ENCODE peak calls at places on chromosomes 5 and 9, in five cellular contexts. Q, S, D, I and R are unnamed samples.

GRCh38 chr5:136036991-136037705 is 8.4 kb downstream of the TGFBI start:
- DNase-seq in Q (no peak), S (peak; percentile 91), D (no peak), I (no peak), R (no peak)

GRCh38 chr9:19113964-19114679 is 11.4 kb upstream of the HAUS6 start:
- DNase-seq in Q (no peak), S (no peak), D (no peak), I (no peak), R (no peak)

GRCh38 chr5:61805101-61805500 is 473.0 kb downstream of the ZSWIM6 start:
- DNase-seq in Q (peak; percentile 15), S (peak; percentile 78), D (no peak), I (no peak), R (no peak)

GRCh38 chr9:122394265-122395242 is 23.7 kb downstream of the PTGS1 start:
- DNase-seq in Q (no peak), S (peak; percentile 52), D (peak; percentile 65), I (no peak), R (no peak)

GRCh38 chr5:36638056-36638455 is 31.6 kb downstream of the SLC1A3 start:
- DNase-seq in Q (no peak), S (no peak), D (no peak), I (no peak), R (no peak)

GRCh38 chr5:148452499-148453193 is 68.9 kb downstream of the FBXO38 start:
- DNase-seq in Q (no peak), S (no peak), D (peak; percentile 62), I (no peak), R (no peak)

GRCh38 chr5:95644351-95645042 is 2.1 kb upstream of the RFESD start:
- DNase-seq in Q (peak; percentile 49), S (peak; percentile 73), D (no peak), I (peak; percentile 27), R (no peak)

GRCh38 chr5:149246906-149247305 is 24.8 kb upstream of the AFAP1L1 start:
- DNase-seq in Q (no peak), S (no peak), D (no peak), I (no peak), R (no peak)

GRCh38 chr9:36894695-36895310 is 139.3 kb downstream of the PAX5 start:
- DNase-seq in Q (no peak), S (no peak), D (no peak), I (no peak), R (no peak)

GRCh38 chr5:88674262-88675158 is 208.5 kb downstream of the MEF2C start:
- DNase-seq in Q (no peak), S (peak; percentile 75), D (no peak), I (peak; percentile 62), R (no peak)

GRCh38 chr5:34622046-34622435 is 34.1 kb upstream of the RAI14 start:
- DNase-seq in Q (no peak), S (peak; percentile 56), D (no peak), I (no peak), R (no peak)

GRCh38 chr5:135862744-135863143 is 28.3 kb downstream of the SLC25A48 start:
- DNase-seq in Q (no peak), S (no peak), D (no peak), I (no peak), R (no peak)

GRCh38 chr9:23774266-23774665 is 51.8 kb downstream of the ELAVL2 start:
- DNase-seq in Q (no peak), S (peak; percentile 50), D (no peak), I (no peak), R (no peak)

GRCh38 chr9:79155308-79155707 is 416.5 kb upstream of the TLE4 start:
- DNase-seq in Q (no peak), S (no peak), D (no peak), I (no peak), R (no peak)

GRCh38 chr9:116941266-116941665 is 254.2 kb downstream of the TRIM32 start:
- DNase-seq in Q (no peak), S (no peak), D (no peak), I (no peak), R (no peak)

GRCh38 chr9:6610073-6610472 is 35.5 kb downstream of the GLDC start:
- DNase-seq in Q (no peak), S (no peak), D (no peak), I (no peak), R (no peak)

GRCh38 chr9:133580416-133580738 is 28.8 kb downstream of the FAM163B start:
- DNase-seq in Q (no peak), S (no peak), D (no peak), I (no peak), R (no peak)

GRCh38 chr9:15461056-15461455 is 38.4 kb downstream of the SNAPC3 start:
- DNase-seq in Q (no peak), S (no peak), D (no peak), I (no peak), R (no peak)

GRCh38 chr9:123727332-123727731 is 202.6 kb downstream of the DENND1A start:
- DNase-seq in Q (no peak), S (no peak), D (no peak), I (no peak), R (no peak)

GRCh38 chr5:102286465-102286864 is 9.6 kb downstream of the SLCO4C1 start:
- DNase-seq in Q (no peak), S (no peak), D (no peak), I (no peak), R (no peak)

GRCh38 chr5:91340532-91340931 is 42.6 kb downstream of the ARRDC3 start:
- DNase-seq in Q (no peak), S (no peak), D (no peak), I (no peak), R (no peak)

GRCh38 chr9:127783111-127783621 is 2.7 kb upstream of the CDK9 start:
- DNase-seq in Q (no peak), S (no peak), D (peak; percentile 51), I (no peak), R (no peak)

GRCh38 chr5:81650992-81651391 is 99.9 kb downstream of the SSBP2 start:
- DNase-seq in Q (no peak), S (no peak), D (no peak), I (no peak), R (no peak)

GRCh38 chr5:139561655-139562451 is 714 bp downstream of the UBE2D2 start:
- DNase-seq in Q (peak; percentile 68), S (peak; percentile 22), D (no peak), I (peak; percentile 65), R (peak; percentile 33)

GRCh38 chr5:148791334-148791667 is 35.1 kb upstream of the ADRB2 start:
- DNase-seq in Q (no peak), S (peak; percentile 48), D (no peak), I (no peak), R (no peak)

GRCh38 chr9:123419091-123419490 is 63.1 kb downstream of the CRB2 start:
- DNase-seq in Q (no peak), S (no peak), D (no peak), I (no peak), R (no peak)

GRCh38 chr9:16154570-16155078 is 601.8 kb downstream of the CCDC171 start:
- DNase-seq in Q (no peak), S (no peak), D (peak; percentile 30), I (peak; percentile 78), R (no peak)

GRCh38 chr5:43396762-43397304 is 15.4 kb downstream of the CCL28 start:
- DNase-seq in Q (no peak), S (peak; percentile 21), D (peak; percentile 30), I (no peak), R (no peak)

GRCh38 chr9:77011973-77012817 is 7.3 kb upstream of the FOXB2 start:
- DNase-seq in Q (no peak), S (peak; percentile 49), D (peak; percentile 53), I (peak; percentile 91), R (no peak)

GRCh38 chr5:150107909-150108447 is 21.6 kb upstream of the CSF1R start:
- DNase-seq in Q (no peak), S (no peak), D (no peak), I (no peak), R (no peak)

GRCh38 chr5:10695055-10695649 is 65.9 kb downstream of the DAP start:
- DNase-seq in Q (peak; percentile 83), S (peak; percentile 75), D (peak; percentile 76), I (peak; percentile 69), R (peak; percentile 53)

GRCh38 chr9:93286252-93287188 is 102.6 kb downstream of the WNK2 start:
- DNase-seq in Q (no peak), S (no peak), D (no peak), I (no peak), R (no peak)

GRCh38 chr5:150301170-150301505 is 1.6 kb downstream of the ARSI start:
- DNase-seq in Q (no peak), S (no peak), D (no peak), I (no peak), R (no peak)

DNA sequence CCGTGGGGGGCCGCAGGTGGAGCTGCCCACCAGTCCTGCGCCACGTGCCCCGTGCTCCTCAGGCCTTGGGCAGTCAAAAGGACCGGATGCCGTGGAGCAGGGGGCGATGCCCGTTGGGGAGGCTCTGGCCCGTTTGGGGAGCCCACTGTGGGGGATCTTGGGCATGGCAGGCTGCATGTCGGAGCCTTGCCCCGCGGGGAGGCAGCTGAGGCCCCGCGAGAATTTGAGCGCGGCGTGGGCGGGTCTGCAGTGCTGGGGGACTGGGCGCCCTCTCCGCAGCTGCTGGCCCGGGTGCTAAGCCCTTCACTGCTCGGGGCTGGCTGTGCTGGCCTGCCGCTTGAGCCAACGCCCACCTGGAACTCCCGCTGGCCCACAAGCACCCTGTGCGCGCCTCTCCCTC is 445.6 kb upstream of the EDIL3 start:
- DNase-seq in Q (no peak), S (no peak), D (no peak), I (no peak), R (no peak)
- TF ChIP-seq CTCF in Q (no peak), S (no peak), D (no peak), I (no peak), R (no peak)

GRCh38 chr5:7537573-7537972 is 141.6 kb downstream of the ADCY2 start:
- DNase-seq in Q (no peak), S (no peak), D (no peak), I (no peak), R (no peak)
- TF ChIP-seq CTCF in Q (no peak), S (no peak), D (no peak), I (no peak), R (no peak)

GRCh38 chr5:2021484-2022176 is 138.9 kb upstream of the IRX4 start:
- DNase-seq in Q (no peak), S (no peak), D (no peak), I (no peak), R (no peak)

GRCh38 chr5:2022436-2022835 is 139.7 kb upstream of the IRX4 start:
- DNase-seq in Q (no peak), S (no peak), D (no peak), I (no peak), R (no peak)

GRCh38 chr5:2019716-2020115 is 137.0 kb upstream of the IRX4 start:
- DNase-seq in Q (no peak), S (no peak), D (no peak), I (no peak), R (no peak)

GRCh38 chr5:2018390-2018724 is 135.6 kb upstream of the IRX4 start:
- DNase-seq in Q (no peak), S (no peak), D (no peak), I (no peak), R (no peak)

DNA sequence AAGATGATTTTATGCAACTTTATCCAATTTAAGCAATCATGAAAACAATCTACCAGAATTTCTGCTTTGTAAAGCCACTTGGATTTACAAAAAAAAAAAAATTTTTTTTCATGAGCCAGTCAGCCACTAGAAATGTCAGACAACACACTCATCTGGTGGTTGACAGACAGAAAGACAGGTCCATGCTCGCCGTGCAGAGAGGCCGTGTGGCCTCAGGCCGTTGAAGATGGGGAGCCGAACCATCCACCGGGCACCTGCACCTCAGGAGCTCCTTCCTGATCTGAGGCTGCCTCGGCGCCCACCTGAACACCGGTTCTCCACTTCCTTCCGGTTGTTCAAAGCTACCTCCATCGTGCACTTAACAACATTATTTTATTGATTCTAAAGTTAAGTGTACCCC is 138.0 kb upstream of the IRX4 start:
- DNase-seq in Q (no peak), S (no peak), D (no peak), I (no peak), R (no peak)
- TF ChIP-seq CTCF in Q (no peak), S (no peak), D (no peak), I (no peak), R (no peak)

GRCh38 chr5:108148715-108149139 is 233.2 kb downstream of the FBXL17 start:
- DNase-seq in Q (peak; percentile 5), S (peak; percentile 20), D (no peak), I (no peak), R (no peak)
- TF ChIP-seq CTCF in Q (peak; percentile 51), S (peak; percentile 58), D (peak; percentile 62), I (peak; percentile 63), R (peak; percentile 50)